ENCODE peak calls at places on chromosomes 3 and 15, in six cellular contexts. Z is HCT116, S is nephron progenitor cell, N is foreskin fibroblast, Q is cardiac muscle cell, M is SK-N-SH. I is an unnamed sample.

GRCh38 chr3:100163787-100164186 is 49.5 kb upstream of the FILIP1L start:
- DNase-seq in Z (no peak), S (no peak), N (no peak), Q (no peak), M (no peak), I (no peak)

GRCh38 chr3:190053919-190054672 is 66.6 kb downstream of the P3H2 start:
- DNase-seq in Z (peak), S (no peak), N (peak), Q (peak), M (no peak), I (peak)

GRCh38 chr15:51077565-51078153 is 17.0 kb downstream of the TNFAIP8L3 start:
- DNase-seq in Z (no peak), S (peak), N (peak), Q (peak), M (no peak), I (peak)

GRCh38 chr15:60392601-60392985 is 5.2 kb downstream of the ANXA2 start:
- DNase-seq in Z (peak), S (no peak), N (no peak), Q (peak), M (no peak), I (peak)

GRCh38 chr3:98039322-98040024 is 4.4 kb upstream of the GABRR3 start:
- DNase-seq in Z (peak), S (peak), N (peak), Q (peak), M (peak), I (peak)

GRCh38 chr3:123319760-123320159 is 118.0 kb downstream of the SEC22A start:
- DNase-seq in Z (no peak), S (no peak), N (no peak), Q (no peak), M (peak), I (no peak)

GRCh38 chr3:195236801-195237570 is 34.0 kb downstream of the XXYLT1 start:
- DNase-seq in Z (no peak), S (no peak), N (no peak), Q (no peak), M (no peak), I (no peak)

GRCh38 chr3:184842433-184842832 is 30.5 kb downstream of the VPS8 start:
- DNase-seq in Z (no peak), S (no peak), N (no peak), Q (no peak), M (no peak), I (no peak)

GRCh38 chr15:85743392-85744045 is 51.2 kb downstream of the KLHL25 start:
- DNase-seq in Z (no peak), S (no peak), N (no peak), Q (no peak), M (no peak), I (no peak)

GRCh38 chr3:184336484-184337230 is 743 bp upstream of the FAM131A start:
- DNase-seq in Z (no peak), S (no peak), N (peak), Q (peak), M (peak), I (peak)

GRCh38 chr3:157475921-157476395 is 27.3 kb downstream of the VEPH1 start:
- DNase-seq in Z (no peak), S (no peak), N (peak), Q (no peak), M (no peak), I (peak)

GRCh38 chr15:42411884-42412283 is 52.6 kb downstream of the CAPN3 start:
- DNase-seq in Z (no peak), S (no peak), N (no peak), Q (no peak), M (no peak), I (no peak)

GRCh38 chr3:12803371-12803770 is 6.9 kb downstream of the CAND2 start:
- DNase-seq in Z (no peak), S (no peak), N (no peak), Q (no peak), M (no peak), I (no peak)

GRCh38 chr3:12656193-12656592 is 7.7 kb downstream of the RAF1 start:
- DNase-seq in Z (no peak), S (no peak), N (no peak), Q (no peak), M (no peak), I (no peak)

GRCh38 chr3:62554264-62554799 is 181.0 kb upstream of the FEZF2 start:
- DNase-seq in Z (peak), S (no peak), N (no peak), Q (peak), M (peak), I (no peak)

GRCh38 chr3:46936733-46937250 is 39.8 kb downstream of the CCDC12 start:
- DNase-seq in Z (no peak), S (no peak), N (peak), Q (no peak), M (no peak), I (peak)

GRCh38 chr15:69014454-69014853 is at the start of gene NOX5:
- DNase-seq in Z (no peak), S (no peak), N (peak), Q (no peak), M (no peak), I (peak)

GRCh38 chr15:90812881-90813280 is 55.5 kb upstream of the FURIN start:
- DNase-seq in Z (no peak), S (no peak), N (no peak), Q (no peak), M (no peak), I (no peak)

GRCh38 chr3:131390331-131390730 is 8.8 kb downstream of the NUDT16 start:
- DNase-seq in Z (no peak), S (no peak), N (no peak), Q (no peak), M (no peak), I (no peak)

GRCh38 chr15:88243895-88244787 is 12.4 kb downstream of the NTRK3 start:
- DNase-seq in Z (peak), S (peak), N (no peak), Q (peak), M (peak), I (peak)

GRCh38 chr3:159971311-159971710 is 17.3 kb upstream of the IL12A start:
- DNase-seq in Z (no peak), S (no peak), N (no peak), Q (no peak), M (no peak), I (no peak)

GRCh38 chr15:25185791-25186190 is 231.0 kb downstream of the SNRPN start:
- DNase-seq in Z (no peak), S (no peak), N (no peak), Q (no peak), M (no peak), I (no peak)

GRCh38 chr15:89167267-89168176 is 53.9 kb downstream of the RLBP1 start:
- DNase-seq in Z (peak), S (no peak), N (peak), Q (peak), M (no peak), I (peak)

GRCh38 chr15:48858401-48858800 is 19.5 kb upstream of the EID1 start:
- DNase-seq in Z (no peak), S (no peak), N (no peak), Q (peak), M (no peak), I (peak)

GRCh38 chr15:74815121-74815933 is 2.7 kb downstream of the LMAN1L start:
- DNase-seq in Z (no peak), S (no peak), N (no peak), Q (no peak), M (peak), I (no peak)

GRCh38 chr3:55487376-55488241 is 503 bp upstream of the WNT5A start:
- DNase-seq in Z (no peak), S (peak), N (no peak), Q (peak), M (peak), I (peak)

GRCh38 chr3:39216176-39216790 is 23.9 kb upstream of the XIRP1 start:
- DNase-seq in Z (no peak), S (no peak), N (no peak), Q (no peak), M (no peak), I (no peak)

GRCh38 chr15:80695099-80695910 is at the start of gene ABHD17C:
- DNase-seq in Z (no peak), S (peak), N (peak), Q (peak), M (peak), I (peak)

GRCh38 chr3:74592359-74592758 is 22.1 kb downstream of the CNTN3 start:
- DNase-seq in Z (no peak), S (no peak), N (no peak), Q (peak), M (no peak), I (no peak)

GRCh38 chr3:171181907-171182690 is 155.6 kb upstream of the SLC2A2 start:
- DNase-seq in Z (no peak), S (no peak), N (no peak), Q (peak), M (no peak), I (no peak)

GRCh38 chr3:128343287-128344045 is 123.2 kb downstream of the DNAJB8 start:
- DNase-seq in Z (no peak), S (no peak), N (peak), Q (peak), M (peak), I (no peak)

GRCh38 chr3:127799476-127800222 is 22.7 kb downstream of the MGLL start:
- DNase-seq in Z (peak), S (no peak), N (peak), Q (peak), M (no peak), I (peak)

GRCh38 chr15:97521894-97522293 is 438.6 kb upstream of the ARRDC4 start:
- DNase-seq in Z (no peak), S (peak), N (no peak), Q (peak), M (no peak), I (no peak)

GRCh38 chr15:92130244-92130643 is 263.4 kb upstream of the ST8SIA2 start:
- DNase-seq in Z (no peak), S (no peak), N (no peak), Q (no peak), M (no peak), I (no peak)

GRCh38 chr15:38559908-38560307 is 4.7 kb downstream of the RASGRP1 start:
- DNase-seq in Z (no peak), S (no peak), N (no peak), Q (no peak), M (peak), I (no peak)

GRCh38 chr3:138692152-138692551 is 83.6 kb downstream of the FAIM start:
- DNase-seq in Z (no peak), S (no peak), N (no peak), Q (no peak), M (no peak), I (no peak)

DNA sequence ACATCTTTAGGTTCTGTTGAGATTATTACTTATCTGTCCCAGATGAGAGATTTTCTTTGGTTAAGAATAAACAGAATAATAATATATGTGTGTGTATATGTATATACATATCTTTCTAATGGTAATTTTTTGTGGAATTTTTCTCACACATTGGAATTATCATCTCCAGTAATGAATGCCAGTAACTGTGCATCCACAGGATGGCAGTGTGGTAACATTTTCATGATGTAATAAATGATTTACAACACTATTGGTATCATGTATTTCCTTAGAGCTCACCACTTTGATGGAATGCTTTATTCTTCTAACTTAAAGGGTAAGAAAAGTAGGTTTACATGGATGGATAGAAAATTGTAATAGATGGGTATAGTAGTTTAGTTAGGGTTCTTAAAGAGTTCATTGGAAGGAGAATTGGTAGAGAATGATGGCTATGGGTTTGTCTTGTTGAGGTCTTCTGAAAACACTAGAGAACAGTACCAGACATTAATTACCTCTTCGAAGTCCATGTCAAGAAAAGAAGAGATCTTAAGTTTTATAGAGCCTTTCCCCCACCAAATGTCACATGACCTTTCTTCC is 78.1 kb downstream of the STT3B start:
- DNase-seq in Z (peak), S (no peak), N (peak), Q (peak), M (peak), I (peak)
- TF ChIP-seq CTCF in Z (peak), S (no peak), N (peak), Q (peak), M (peak), I (peak)

GRCh38 chr3:53426918-53427317 is 67.5 kb upstream of the CACNA1D start:
- DNase-seq in Z (no peak), S (no peak), N (no peak), Q (no peak), M (no peak), I (no peak)
- TF ChIP-seq CTCF in Z (peak), S (peak), N (peak), Q (no peak), M (no peak), I (peak)

DNA sequence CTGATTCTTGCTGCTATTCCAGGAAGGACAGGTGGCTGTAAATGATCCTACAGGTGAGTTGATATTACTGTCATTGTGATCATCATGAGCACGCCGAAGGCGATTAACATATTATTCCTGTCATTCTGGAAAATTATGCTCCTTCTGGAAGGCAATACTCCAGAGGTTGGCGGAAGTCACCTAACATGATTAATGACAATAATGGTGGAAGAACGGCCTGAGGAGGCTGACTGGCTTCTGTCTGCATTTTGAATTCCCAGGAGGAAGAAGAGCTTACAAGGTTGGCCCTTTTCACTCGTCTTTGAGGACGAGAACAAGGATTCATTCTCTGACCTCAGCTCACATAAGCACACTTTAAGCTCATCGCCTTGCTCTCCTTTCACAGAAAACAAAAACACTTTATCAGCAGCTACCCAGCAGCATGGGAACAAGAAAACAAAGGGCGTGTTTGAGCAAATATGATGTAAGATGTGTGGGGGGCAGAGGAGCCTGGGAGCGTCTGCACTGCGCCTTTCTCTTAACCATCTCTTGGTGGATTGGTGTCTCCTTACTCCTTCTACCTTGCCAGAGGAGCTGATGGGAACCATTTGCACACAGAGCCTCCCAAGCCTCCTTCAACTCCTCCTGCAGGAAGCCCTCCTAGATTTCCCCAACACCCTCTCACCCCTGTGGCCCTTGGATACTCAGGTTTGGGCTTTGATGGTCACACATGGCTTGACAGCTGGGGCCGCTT is 23.0 kb downstream of the ACSBG1 start:
- DNase-seq in Z (no peak), S (no peak), N (no peak), Q (peak), M (no peak), I (no peak)
- TF ChIP-seq CTCF in Z (no peak), S (no peak), N (no peak), Q (no peak), M (no peak), I (no peak)

DNA sequence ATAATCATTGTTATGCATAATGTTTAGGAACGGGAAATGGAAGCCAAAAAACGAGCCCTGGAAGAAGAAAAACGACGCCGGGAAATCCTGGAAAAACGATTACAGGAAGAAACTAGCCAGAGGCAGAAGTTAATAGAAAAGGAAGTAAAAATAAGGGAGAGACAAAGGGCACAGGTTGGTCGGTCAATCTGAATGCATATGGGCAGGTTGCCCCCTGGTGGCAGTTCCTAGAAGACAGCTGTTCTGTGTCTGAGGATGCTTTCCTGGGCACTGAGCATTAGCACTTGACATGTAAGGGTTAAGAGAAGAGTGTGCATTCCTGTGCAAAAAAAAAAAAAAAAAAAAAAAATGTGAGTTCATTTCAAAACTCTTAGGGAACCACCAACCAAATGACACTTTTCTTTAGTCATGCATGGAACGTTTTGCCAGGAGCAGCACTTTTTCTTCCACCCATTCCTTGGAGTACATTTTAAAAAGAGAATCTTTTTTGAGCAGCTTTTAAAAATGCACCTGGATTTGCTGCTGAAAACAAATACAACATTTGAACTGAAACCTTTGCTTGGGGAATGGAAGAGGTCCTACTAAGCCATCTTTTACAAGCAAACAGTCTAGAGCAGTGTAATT is 11.1 kb upstream of the ABHD10 start:
- DNase-seq in Z (peak), S (peak), N (peak), Q (peak), M (peak), I (peak)
- TF ChIP-seq CTCF in Z (peak), S (peak), N (peak), Q (peak), M (peak), I (peak)

GRCh38 chr15:82850242-82850591 is 40.8 kb downstream of the WHAMM start:
- DNase-seq in Z (no peak), S (peak), N (peak), Q (no peak), M (peak), I (peak)

GRCh38 chr15:82851981-82852511 is 42.6 kb downstream of the WHAMM start:
- DNase-seq in Z (no peak), S (no peak), N (peak), Q (no peak), M (no peak), I (peak)

GRCh38 chr15:82849556-82850241 is 40.3 kb downstream of the WHAMM start:
- DNase-seq in Z (peak), S (peak), N (peak), Q (peak), M (peak), I (peak)

GRCh38 chr15:82851331-82851850 is 42.0 kb downstream of the WHAMM start:
- DNase-seq in Z (no peak), S (no peak), N (no peak), Q (no peak), M (no peak), I (no peak)

DNA sequence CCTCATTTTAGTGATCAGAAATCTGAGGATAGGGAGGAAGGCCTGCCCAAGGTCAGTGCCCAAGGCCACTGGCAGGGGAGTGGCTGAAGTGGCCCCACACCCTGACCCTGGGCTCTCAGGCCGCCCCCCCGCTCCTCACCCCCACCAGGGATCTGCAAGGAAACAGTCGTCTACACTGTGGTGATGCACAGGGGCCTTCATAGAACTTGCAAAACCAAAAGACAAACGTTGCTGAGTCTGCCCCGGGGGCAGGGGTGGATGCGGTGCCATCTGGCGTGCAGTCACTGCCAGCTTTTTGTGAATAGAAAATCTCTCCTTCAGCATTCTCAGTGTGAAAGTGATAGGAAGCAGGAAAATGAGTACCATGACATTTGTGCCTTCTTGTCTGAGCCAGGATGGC is 41.3 kb downstream of the WHAMM start:
- DNase-seq in Z (no peak), S (no peak), N (peak), Q (no peak), M (peak), I (no peak)
- TF ChIP-seq CTCF in Z (no peak), S (no peak), N (no peak), Q (no peak), M (no peak), I (no peak)

DNA sequence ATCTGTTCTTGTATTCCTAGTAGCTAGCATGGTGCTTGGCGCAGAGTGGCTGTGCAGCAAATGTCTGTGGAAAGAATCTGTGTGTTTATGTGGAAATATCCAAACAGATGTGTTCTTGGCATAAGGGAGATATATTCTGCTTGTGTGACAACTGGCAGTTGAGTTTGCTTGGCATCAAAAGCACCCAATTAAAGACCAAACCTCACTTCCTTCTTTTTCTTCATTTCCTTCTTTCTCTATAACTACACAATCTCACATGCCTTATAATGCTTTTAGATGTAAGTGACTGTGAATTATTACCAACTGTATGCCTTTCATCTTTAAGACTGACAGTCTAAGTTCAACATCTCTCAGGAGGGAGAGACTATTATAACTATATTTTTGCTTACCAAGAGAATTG is 296.5 kb downstream of the SLC9A9 start:
- DNase-seq in Z (no peak), S (no peak), N (no peak), Q (no peak), M (no peak), I (no peak)
- TF ChIP-seq CTCF in Z (no peak), S (no peak), N (no peak), Q (no peak), M (no peak), I (no peak)

GRCh38 chr15:84400820-84401219 is 165.2 kb downstream of the GOLGA6L4 start:
- DNase-seq in Z (no peak), S (no peak), N (no peak), Q (no peak), M (no peak), I (no peak)
- TF ChIP-seq CTCF in Z (no peak), S (no peak), N (no peak), Q (no peak), M (no peak), I (no peak)

GRCh38 chr3:137035631-137036030 is 77.8 kb downstream of the IL20RB start:
- DNase-seq in Z (peak), S (no peak), N (no peak), Q (peak), M (no peak), I (no peak)

GRCh38 chr3:137041251-137041650 is 83.5 kb downstream of the IL20RB start:
- DNase-seq in Z (no peak), S (no peak), N (no peak), Q (no peak), M (no peak), I (no peak)

GRCh38 chr3:137039570-137039969 is 81.8 kb downstream of the IL20RB start:
- DNase-seq in Z (no peak), S (no peak), N (peak), Q (peak), M (no peak), I (no peak)
- TF ChIP-seq CTCF in Z (no peak), S (no peak), N (no peak), Q (no peak), M (no peak), I (no peak)